ENCODE peak calls at places on chromosomes 13 and 19, in six cellular contexts. One of them, this sample, is unnamed.

GRCh38 chr19:15469513-15470297 is 5.4 kb upstream of the RASAL3 start:
- DNase-seq in spleen: peak
- DNase-seq in uterus: no peak
- DNase-seq in mesendoderm: no peak
- DNase-seq in NCI-H2029: no peak
- DNase-seq in left ventricle myocardium superior: peak
- DNase-seq in this sample: no peak

GRCh38 chr13:105969761-105970160 is 565.7 kb downstream of the EFNB2 start:
- DNase-seq in left ventricle myocardium superior: no peak
- DNase-seq in NCI-H2029: no peak
- DNase-seq in uterus: no peak
- DNase-seq in spleen: no peak
- DNase-seq in mesendoderm: no peak
- DNase-seq in this sample: no peak

GRCh38 chr19:16836115-16836905 is 7.1 kb downstream of the SIN3B start:
- DNase-seq in uterus: peak
- DNase-seq in spleen: peak
- DNase-seq in NCI-H2029: no peak
- DNase-seq in left ventricle myocardium superior: peak
- DNase-seq in mesendoderm: no peak
- DNase-seq in this sample: no peak

GRCh38 chr13:98252931-98253470 is 75.9 kb upstream of the RNF113B start:
- DNase-seq in mesendoderm: peak
- DNase-seq in spleen: no peak
- DNase-seq in NCI-H2029: no peak
- DNase-seq in left ventricle myocardium superior: no peak
- DNase-seq in uterus: no peak
- DNase-seq in this sample: no peak

GRCh38 chr19:17576758-17577532 is 21.5 kb downstream of the COLGALT1 start:
- DNase-seq in left ventricle myocardium superior: peak
- DNase-seq in uterus: peak
- DNase-seq in spleen: no peak
- DNase-seq in mesendoderm: peak
- DNase-seq in NCI-H2029: no peak
- DNase-seq in this sample: no peak

GRCh38 chr13:35764359-35765015 is 288.0 kb upstream of the MAB21L1 start:
- DNase-seq in spleen: no peak
- DNase-seq in NCI-H2029: no peak
- DNase-seq in mesendoderm: no peak
- DNase-seq in left ventricle myocardium superior: no peak
- DNase-seq in uterus: no peak
- DNase-seq in this sample: no peak

GRCh38 chr19:28715157-28715556 is 497.8 kb downstream of the UQCRFS1 start:
- DNase-seq in mesendoderm: no peak
- DNase-seq in spleen: no peak
- DNase-seq in uterus: no peak
- DNase-seq in left ventricle myocardium superior: no peak
- DNase-seq in NCI-H2029: no peak
- DNase-seq in this sample: no peak

GRCh38 chr13:47168086-47168485 is 271.2 kb upstream of the HTR2A start:
- DNase-seq in spleen: no peak
- DNase-seq in NCI-H2029: no peak
- DNase-seq in left ventricle myocardium superior: no peak
- DNase-seq in mesendoderm: no peak
- DNase-seq in uterus: no peak
- DNase-seq in this sample: no peak

GRCh38 chr19:1942078-1942933 is 1.3 kb downstream of the CSNK1G2 start:
- DNase-seq in left ventricle myocardium superior: peak
- DNase-seq in uterus: peak
- DNase-seq in mesendoderm: peak
- DNase-seq in NCI-H2029: peak
- DNase-seq in spleen: peak
- DNase-seq in this sample: peak

GRCh38 chr19:1487576-1488281 is 2.4 kb downstream of the PCSK4 start:
- DNase-seq in left ventricle myocardium superior: peak
- DNase-seq in NCI-H2029: no peak
- DNase-seq in mesendoderm: no peak
- DNase-seq in uterus: no peak
- DNase-seq in spleen: peak
- DNase-seq in this sample: no peak

GRCh38 chr13:101447852-101448251 is 4.6 kb upstream of the ITGBL1 start:
- DNase-seq in left ventricle myocardium superior: no peak
- DNase-seq in spleen: no peak
- DNase-seq in mesendoderm: peak
- DNase-seq in NCI-H2029: no peak
- DNase-seq in uterus: no peak
- DNase-seq in this sample: no peak

GRCh38 chr19:40629346-40629745 is 28.2 kb downstream of the LTBP4 start:
- DNase-seq in left ventricle myocardium superior: no peak
- DNase-seq in NCI-H2029: no peak
- DNase-seq in uterus: no peak
- DNase-seq in mesendoderm: no peak
- DNase-seq in spleen: no peak
- DNase-seq in this sample: no peak

GRCh38 chr19:5111051-5111450 is 142.1 kb downstream of the KDM4B start:
- DNase-seq in left ventricle myocardium superior: no peak
- DNase-seq in uterus: no peak
- DNase-seq in spleen: no peak
- DNase-seq in NCI-H2029: no peak
- DNase-seq in mesendoderm: no peak
- DNase-seq in this sample: no peak

GRCh38 chr19:13887039-13887438 is 10.1 kb downstream of the NANOS3 start:
- DNase-seq in NCI-H2029: no peak
- DNase-seq in mesendoderm: no peak
- DNase-seq in uterus: no peak
- DNase-seq in spleen: no peak
- DNase-seq in left ventricle myocardium superior: no peak
- DNase-seq in this sample: no peak

GRCh38 chr19:10517760-10518443 is 655 bp upstream of the S1PR5 start:
- DNase-seq in uterus: no peak
- DNase-seq in left ventricle myocardium superior: no peak
- DNase-seq in mesendoderm: peak
- DNase-seq in spleen: no peak
- DNase-seq in NCI-H2029: no peak
- DNase-seq in this sample: peak

GRCh38 chr13:106468207-106468606 is 67.3 kb downstream of the EFNB2 start:
- DNase-seq in spleen: no peak
- DNase-seq in mesendoderm: no peak
- DNase-seq in uterus: no peak
- DNase-seq in NCI-H2029: no peak
- DNase-seq in left ventricle myocardium superior: peak
- DNase-seq in this sample: no peak

GRCh38 chr13:99029576-99029975 is 51.7 kb upstream of the DOCK9 start:
- DNase-seq in NCI-H2029: no peak
- DNase-seq in mesendoderm: no peak
- DNase-seq in spleen: no peak
- DNase-seq in left ventricle myocardium superior: no peak
- DNase-seq in uterus: no peak
- DNase-seq in this sample: no peak

GRCh38 chr19:45508931-45509691 is 1.8 kb downstream of the VASP start:
- DNase-seq in left ventricle myocardium superior: peak
- DNase-seq in uterus: peak
- DNase-seq in mesendoderm: peak
- DNase-seq in NCI-H2029: peak
- DNase-seq in spleen: peak
- DNase-seq in this sample: no peak

GRCh38 chr13:113856716-113857065 is 7.2 kb downstream of the GAS6 start:
- DNase-seq in NCI-H2029: no peak
- DNase-seq in mesendoderm: no peak
- DNase-seq in uterus: peak
- DNase-seq in spleen: no peak
- DNase-seq in left ventricle myocardium superior: peak
- DNase-seq in this sample: no peak